ENCODE peak calls at places on chromosomes 11 and 22, in eight cellular contexts. X is AG10803, D is GM06990, U is lower leg skin, N is coronary artery, Z is stomach, Y is endodermal cell, L is GM12878. G is an unnamed sample.
A peak's percentile ranks its signal among the peaks of the same experiment; 100 is the strongest.

GRCh38 chr22:44933829-44934735 is 75.7 kb downstream of the PHF21B start:
- DNase-seq in D (no peak), U (no peak), L (no peak), Z (no peak), Y (no peak), X (no peak), N (no peak), G (no peak)

GRCh38 chr11:129225190-129225589 is 33.1 kb upstream of the ARHGAP32 start:
- DNase-seq in X (peak; percentile 15), Y (no peak), D (no peak), L (no peak), N (no peak), Z (no peak), U (no peak), G (no peak)

GRCh38 chr11:4118107-4118506 is 23.5 kb downstream of the RRM1 start:
- DNase-seq in X (peak; percentile 61), U (no peak), D (no peak), Y (no peak), L (no peak), Z (no peak), N (no peak), G (no peak)

GRCh38 chr11:96309001-96309642 is 33.9 kb downstream of the MAML2 start:
- DNase-seq in L (no peak), N (no peak), D (no peak), Z (no peak), X (peak; percentile 66), U (no peak), Y (no peak), G (no peak)

GRCh38 chr11:48683226-48683720 is 194.7 kb downstream of the OR4A47 start:
- DNase-seq in X (no peak), Z (no peak), Y (no peak), N (no peak), D (no peak), U (no peak), L (no peak), G (no peak)

GRCh38 chr11:11230802-11231562 is 122.1 kb downstream of the CSNK2A3 start:
- DNase-seq in Z (no peak), N (no peak), U (no peak), L (peak; percentile 59), Y (peak; percentile 87), D (no peak), X (no peak), G (peak; percentile 57)

GRCh38 chr11:121344824-121345223 is 52.3 kb downstream of the SC5D start:
- DNase-seq in X (no peak), N (no peak), U (no peak), D (no peak), Z (no peak), Y (no peak), L (no peak), G (no peak)

GRCh38 chr11:115488945-115489344 is 15.3 kb downstream of the CADM1 start:
- DNase-seq in L (no peak), X (peak; percentile 6), D (no peak), N (no peak), Z (no peak), Y (no peak), U (no peak), G (no peak)

GRCh38 chr11:65496304-65497140 is 2.3 kb upstream of the MALAT1 start:
- DNase-seq in N (peak; percentile 80), L (no peak), U (no peak), Z (no peak), D (no peak), Y (no peak), X (peak; percentile 73), G (peak; percentile 32)

GRCh38 chr11:45803981-45804805 is 756 bp upstream of the SLC35C1 start:
- DNase-seq in Z (peak; percentile 88), N (peak; percentile 90), X (peak; percentile 48), U (peak; percentile 69), Y (peak; percentile 89), D (peak; percentile 66), L (no peak), G (peak; percentile 56)

GRCh38 chr11:119417726-119418540 is 5.0 kb downstream of the THY1 start:
- DNase-seq in Y (no peak), U (peak; percentile 46), X (peak; percentile 97), Z (no peak), D (no peak), N (no peak), L (no peak), G (no peak)

DNA sequence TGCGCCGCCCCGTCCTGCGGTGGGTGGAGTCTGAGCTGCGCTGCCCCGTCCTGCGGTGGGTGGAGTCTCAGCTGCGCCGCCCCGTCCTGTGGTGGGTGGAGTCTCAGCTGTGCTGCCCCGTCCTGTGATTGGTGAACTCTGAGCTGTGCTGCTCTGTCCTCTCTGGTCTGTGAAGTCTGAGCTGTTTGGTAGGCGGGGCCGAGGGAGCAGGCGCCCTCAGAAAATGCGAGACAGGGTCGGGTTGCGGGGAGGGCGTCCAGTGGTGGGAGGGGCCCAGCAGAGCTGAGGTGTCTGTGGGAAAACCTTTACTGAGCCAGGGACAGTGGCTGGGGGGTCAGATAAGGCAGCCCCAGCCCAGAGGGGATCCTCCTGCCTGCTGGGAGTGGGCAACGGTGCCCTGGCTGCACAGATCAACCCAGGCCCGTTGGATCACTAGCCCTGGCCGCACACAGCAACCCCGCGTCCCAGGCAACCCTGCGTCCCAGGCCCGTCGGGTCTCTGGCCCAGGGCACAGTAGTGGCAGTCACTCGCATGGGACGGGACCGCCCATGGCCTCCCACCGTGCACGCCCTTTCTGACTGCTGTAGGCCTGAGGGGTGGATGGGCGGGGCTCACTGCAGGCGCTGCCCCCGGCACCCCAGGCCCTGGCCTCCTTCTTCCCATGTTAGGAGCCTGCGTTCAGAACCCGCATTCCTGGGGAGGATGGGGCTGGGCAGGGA is 22.8 kb downstream of the BRSK2 start:
- DNase-seq in D (no peak), L (no peak), Y (no peak), X (no peak), U (no peak), Z (no peak), N (no peak), G (no peak)
- TF ChIP-seq CTCF in D (no peak), L (no peak), Y (no peak), X (no peak), U (no peak), Z (no peak), N (no peak), G (no peak)

DNA sequence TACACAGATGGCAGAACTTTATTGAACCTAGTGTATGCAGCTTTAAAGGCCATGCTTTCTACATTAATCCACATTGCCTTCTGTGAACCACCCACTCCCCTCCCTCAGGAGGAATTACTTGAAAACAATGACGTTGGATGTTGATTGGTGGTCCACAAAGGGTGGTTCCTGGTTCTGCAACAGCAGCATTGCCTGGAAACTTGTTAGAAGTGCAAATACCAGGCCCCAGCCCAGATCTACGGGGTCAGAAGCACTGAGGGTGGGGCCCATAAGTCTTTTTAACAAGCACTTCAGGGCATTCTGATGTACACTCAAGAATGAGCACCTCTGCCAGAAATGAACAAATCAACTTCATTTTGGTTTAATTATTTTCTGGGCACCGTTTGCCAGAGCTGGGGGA is 91.0 kb downstream of the ISX start:
- DNase-seq in U (no peak), Z (no peak), D (no peak), L (no peak), Y (peak; percentile 11), N (no peak), X (no peak), G (no peak)
- H3K4me3 ChIP-seq in U (no peak overlapping the region), Z (no peak overlapping the region), D (peak overlapping the region; percentile 48), L (no peak overlapping the region), Y (no peak overlapping the region), N (no peak overlapping the region), X (no peak overlapping the region), G (peak overlapping the region; percentile 18)

GRCh38 chr22:37930952-37931440 is 22.4 kb downstream of the C22orf23 start:
- DNase-seq in L (no peak), X (no peak), D (no peak), U (no peak), N (no peak), Z (no peak), Y (no peak), G (no peak)

GRCh38 chr22:37929390-37929789 is 23.3 kb downstream of the MICALL1 start:
- DNase-seq in Y (no peak), L (no peak), Z (peak; percentile 88), U (no peak), X (no peak), D (no peak), N (no peak), G (no peak)

GRCh38 chr22:37932401-37932800 is 21.0 kb downstream of the C22orf23 start:
- DNase-seq in N (no peak), D (no peak), L (no peak), X (no peak), Y (no peak), U (no peak), Z (no peak), G (no peak)

GRCh38 chr22:37931893-37932389 is 21.5 kb downstream of the C22orf23 start:
- DNase-seq in N (no peak), Z (no peak), Y (no peak), L (no peak), X (no peak), D (no peak), U (no peak), G (no peak)

DNA sequence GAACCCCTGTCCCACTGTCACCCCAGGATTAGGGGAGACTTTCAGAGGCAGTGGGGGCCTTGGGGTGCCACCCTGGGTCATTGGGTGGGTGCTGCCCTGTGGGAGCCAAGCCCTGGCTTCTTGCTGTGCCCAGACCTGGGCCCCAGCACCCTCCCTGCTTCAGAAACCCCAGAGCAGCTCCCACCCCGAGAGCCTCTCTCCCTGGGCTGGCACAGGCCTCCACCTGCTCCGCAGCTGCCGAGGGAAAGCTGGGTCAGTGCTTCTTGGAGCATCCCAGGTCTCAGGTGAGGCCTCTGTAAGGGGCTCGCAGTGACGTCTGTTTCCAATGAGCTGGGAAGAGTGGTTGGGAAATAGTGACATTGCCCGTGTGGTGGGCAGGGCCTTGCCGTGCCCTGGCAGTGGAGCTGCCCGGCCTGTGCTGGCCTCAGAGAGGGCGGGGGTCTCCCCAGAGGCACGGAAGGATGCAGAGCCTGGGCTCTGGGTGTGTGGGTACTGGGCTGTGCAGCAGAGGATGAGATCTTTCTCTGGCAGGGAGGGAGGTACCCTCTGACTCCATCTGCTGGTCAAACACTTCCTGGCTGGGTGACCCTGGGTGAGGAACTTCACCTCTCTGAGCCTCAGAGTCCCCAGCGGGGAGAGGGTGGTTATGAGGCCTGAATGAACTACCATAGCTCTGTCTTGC is 23.0 kb downstream of the C22orf23 start:
- DNase-seq in D (no peak), Y (peak; percentile 79), X (peak; percentile 37), U (no peak), L (no peak), N (no peak), Z (no peak), G (peak; percentile 35)
- TF ChIP-seq CTCF in D (peak; percentile 65), Y (peak; percentile 68), X (peak; percentile 65), U (no peak), L (peak; percentile 40), N (no peak), Z (peak; percentile 42), G (peak; percentile 42)

GRCh38 chr11:2886191-2886894 is 768 bp upstream of the CDKN1C start:
- DNase-seq in U (no peak), Z (no peak), D (no peak), N (no peak), Y (peak; percentile 86), X (no peak), L (no peak), G (no peak)

GRCh38 chr11:2885017-2885675 is 429 bp downstream of the CDKN1C start:
- DNase-seq in N (no peak), D (no peak), Z (peak; percentile 71), X (peak; percentile 49), Y (peak; percentile 82), U (no peak), L (no peak), G (no peak)

GRCh38 chr11:2884424-2884815 is 1.2 kb downstream of the CDKN1C start:
- DNase-seq in N (no peak), Z (peak; percentile 62), U (no peak), Y (peak; percentile 75), D (no peak), L (no peak), X (peak; percentile 23), G (no peak)

GRCh38 chr11:2886936-2887335 is 1.4 kb upstream of the CDKN1C start:
- DNase-seq in Z (no peak), U (no peak), D (no peak), N (no peak), L (no peak), X (no peak), Y (no peak), G (no peak)

GRCh38 chr11:2885676-2886081 is at the start of gene CDKN1C:
- DNase-seq in U (peak; percentile 82), X (peak; percentile 62), Y (peak; percentile 95), D (peak; percentile 79), L (no peak), N (peak; percentile 93), Z (peak; percentile 92), G (peak; percentile 76)
- H3K4me3 ChIP-seq in U (peak within 1 kb of the TSS; percentile 59), X (peak within 1 kb of the TSS; percentile 62), Y (peak within 1 kb of the TSS; percentile 77), D (peak within 1 kb of the TSS; percentile 66), L (peak within 1 kb of the TSS; percentile 59), N (peak within 1 kb of the TSS; percentile 99), Z (peak within 1 kb of the TSS; percentile 86), G (peak within 1 kb of the TSS; percentile 62)

G was measured in GM12865.